ENCODE peak calls at places on chromosomes 13 and 19, in seven cellular contexts. U, D, A, Q, N, T and L are unnamed samples.

GRCh38 chr13:50291611-50292010 is 276.4 kb downstream of the KCNRG start:
- DNase-seq in U (no peak), N (no peak), A (no peak), T (no peak), Q (no peak), D (no peak), L (no peak)

GRCh38 chr13:26022538-26023292 is 29.1 kb downstream of the SHISA2 start:
- DNase-seq in T (no peak), Q (peak), U (no peak), N (peak), A (peak), D (no peak), L (no peak)

GRCh38 chr13:51848674-51849073 is 3.7 kb upstream of the TMEM272 start:
- DNase-seq in T (no peak), U (no peak), Q (no peak), N (no peak), D (no peak), A (no peak), L (no peak)

GRCh38 chr19:17079710-17080440 is 4.3 kb downstream of the MYO9B start:
- DNase-seq in U (no peak), Q (peak), D (peak), A (peak), T (peak), N (peak), L (peak)

GRCh38 chr13:110938662-110939421 is 24.0 kb upstream of the ANKRD10 start:
- DNase-seq in U (no peak), A (no peak), Q (no peak), T (no peak), N (no peak), D (no peak), L (no peak)

GRCh38 chr13:59086147-59086546 is 1077.6 kb downstream of the DIAPH3 start:
- DNase-seq in N (no peak), U (no peak), A (no peak), D (no peak), T (no peak), Q (no peak), L (no peak)

GRCh38 chr19:42563352-42564210 is 31.1 kb downstream of the CEACAM8 start:
- DNase-seq in A (peak), Q (peak), T (no peak), D (no peak), N (peak), U (peak), L (no peak)

GRCh38 chr19:13796301-13797057 is 1.2 kb downstream of the ZSWIM4 start:
- DNase-seq in D (peak), U (no peak), T (peak), A (peak), N (peak), Q (peak), L (peak)

GRCh38 chr13:48527955-48528354 is 4.9 kb downstream of the RCBTB2 start:
- DNase-seq in Q (no peak), N (no peak), T (no peak), A (no peak), U (no peak), D (no peak), L (no peak)

GRCh38 chr19:28608292-28608691 is 604.7 kb downstream of the UQCRFS1 start:
- DNase-seq in U (no peak), T (no peak), Q (no peak), N (no peak), A (no peak), D (no peak), L (no peak)

GRCh38 chr19:14768001-14768400 is 10.4 kb downstream of the ADGRE2 start:
- DNase-seq in A (no peak), U (no peak), N (no peak), Q (no peak), D (no peak), T (peak), L (no peak)

GRCh38 chr13:24208314-24208713 is 47.8 kb downstream of the SPATA13 start:
- DNase-seq in N (no peak), A (peak), D (no peak), Q (no peak), T (no peak), U (no peak), L (no peak)

GRCh38 chr19:19782783-19783182 is 38.8 kb downstream of the ZNF506 start:
- DNase-seq in N (no peak), A (no peak), D (no peak), T (no peak), Q (no peak), U (no peak), L (no peak)

GRCh38 chr13:110396913-110397379 is 89.9 kb downstream of the COL4A2 start:
- DNase-seq in Q (peak), D (peak), U (no peak), A (peak), T (peak), N (no peak), L (peak)

GRCh38 chr13:93169980-93170379 is 56.6 kb upstream of the GPC6 start:
- DNase-seq in Q (no peak), N (no peak), T (no peak), U (no peak), D (no peak), A (peak), L (no peak)

GRCh38 chr13:30121244-30121643 is 186.1 kb downstream of the KATNAL1 start:
- DNase-seq in T (no peak), N (no peak), A (no peak), U (no peak), Q (no peak), D (no peak), L (no peak)

GRCh38 chr19:32362318-32362691 is 16.9 kb downstream of the ZNF507 start:
- DNase-seq in N (no peak), T (no peak), Q (no peak), U (no peak), A (peak), D (no peak), L (no peak)

GRCh38 chr19:35955881-35956634 is 19.9 kb downstream of the LRFN3 start:
- DNase-seq in A (no peak), U (no peak), N (no peak), T (no peak), D (no peak), Q (no peak), L (no peak)

GRCh38 chr19:54062643-54063042 is 1.1 kb downstream of the VSTM1 start:
- DNase-seq in Q (no peak), N (no peak), T (peak), U (peak), D (no peak), A (no peak), L (no peak)

GRCh38 chr13:49731766-49732165 is 40.5 kb upstream of the EBPL start:
- DNase-seq in T (no peak), Q (no peak), U (no peak), D (no peak), A (no peak), N (no peak), L (no peak)

GRCh38 chr13:60369242-60369641 is 27.8 kb upstream of the TDRD3 start:
- DNase-seq in Q (no peak), N (peak), U (no peak), A (no peak), T (no peak), D (no peak), L (no peak)

GRCh38 chr13:20492641-20493040 is 33.0 kb downstream of the CRYL1 start:
- DNase-seq in U (peak), T (no peak), D (no peak), N (no peak), Q (no peak), A (peak), L (no peak)

GRCh38 chr19:16886305-16886880 is 2.4 kb upstream of the F2RL3 start:
- DNase-seq in N (no peak), A (peak), T (peak), U (no peak), Q (no peak), D (peak), L (no peak)

GRCh38 chr13:39682788-39683187 is 27.3 kb downstream of the COG6 start:
- DNase-seq in U (no peak), D (no peak), Q (no peak), T (no peak), A (no peak), N (no peak), L (no peak)

GRCh38 chr13:24505256-24505655 is 7.3 kb downstream of the PARP4 start:
- DNase-seq in T (no peak), Q (no peak), U (no peak), A (no peak), N (no peak), D (no peak), L (no peak)

GRCh38 chr13:42272776-42273175 is 824 bp downstream of the AKAP11 start:
- DNase-seq in D (no peak), T (no peak), U (no peak), N (no peak), Q (no peak), A (no peak), L (no peak)

GRCh38 chr13:79973533-79973963 is 367.4 kb downstream of the SPRY2 start:
- DNase-seq in A (peak), D (no peak), Q (no peak), N (peak), T (no peak), U (peak), L (no peak)

GRCh38 chr13:48660356-48661076 is 6.8 kb downstream of the CYSLTR2 start:
- DNase-seq in A (no peak), U (no peak), Q (no peak), N (no peak), T (no peak), D (peak), L (peak)

GRCh38 chr19:38555200-38555599 is 62.6 kb downstream of the MAP4K1 start:
- DNase-seq in N (no peak), U (no peak), A (no peak), T (no peak), Q (no peak), D (no peak), L (no peak)
- H3K4me3 ChIP-seq in N (no peak), U (no peak), A (no peak), T (no peak), Q (no peak), D (no peak), L (no peak)

DNA sequence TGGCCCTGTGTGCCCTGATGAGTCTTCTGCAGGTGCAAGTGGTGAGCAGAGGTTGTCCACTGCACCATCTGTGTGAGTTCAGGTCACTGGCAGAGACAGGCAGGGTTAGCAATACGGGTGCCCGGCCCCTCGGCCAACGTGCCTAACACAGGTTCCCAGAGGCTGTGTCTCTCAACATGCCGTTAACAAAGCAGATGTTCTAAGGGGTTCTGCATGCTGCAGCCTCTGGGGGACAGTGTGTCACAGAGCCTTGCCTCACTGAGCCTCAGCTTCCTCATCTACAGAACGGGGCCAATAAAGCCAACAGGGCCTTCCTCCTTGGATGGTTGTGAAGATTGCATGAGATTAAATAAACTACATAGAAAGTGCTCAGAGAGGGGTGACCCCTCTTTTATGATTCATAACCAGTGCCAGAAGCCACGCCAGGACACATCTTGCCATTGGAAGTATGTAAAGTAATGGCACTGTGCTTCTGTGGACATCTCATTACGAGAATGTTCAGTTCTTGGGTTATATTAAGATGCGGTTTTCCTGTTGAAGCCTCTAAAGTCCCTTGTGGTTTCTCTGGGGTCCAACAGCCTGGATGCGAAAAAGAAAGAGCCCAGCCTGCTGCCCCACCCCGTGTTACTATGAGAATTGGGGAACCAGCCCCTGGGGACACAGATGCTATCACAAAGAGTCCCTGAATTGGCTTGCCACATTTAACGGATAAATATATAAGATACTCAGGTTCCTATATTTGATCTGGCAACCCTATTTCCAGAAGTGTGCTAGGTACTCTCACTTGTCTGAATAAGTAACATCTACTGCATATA is 11.2 kb upstream of the ARHGEF18 start:
- DNase-seq in N (no peak), U (no peak), D (no peak), T (peak), Q (no peak), A (no peak), L (peak)
- TF ChIP-seq EP300 in N (no peak), U (no peak), D (no peak), T (no peak), Q (no peak), A (no peak), L (no peak)

GRCh38 chr19:50433201-50434180 is 799 bp downstream of the MYBPC2 start:
- DNase-seq in A (no peak), N (no peak), U (no peak), D (no peak), Q (no peak), T (no peak), L (no peak)

GRCh38 chr19:50431343-50432220 is 1.1 kb upstream of the MYBPC2 start:
- DNase-seq in N (peak), A (peak), U (peak), T (peak), D (peak), Q (peak), L (peak)

GRCh38 chr19:50432221-50432626 is 468 bp upstream of the MYBPC2 start:
- DNase-seq in N (no peak), D (no peak), T (no peak), Q (no peak), U (no peak), A (no peak), L (no peak)

GRCh38 chr19:50430888-50431342 is 1.8 kb upstream of the MYBPC2 start:
- DNase-seq in N (no peak), Q (no peak), T (no peak), U (no peak), A (no peak), D (no peak), L (no peak)

GRCh38 chr19:50432658-50433057 is at the start of gene MYBPC2:
- DNase-seq in Q (peak), T (no peak), A (no peak), D (no peak), N (no peak), U (peak), L (no peak)
- H3K4me3 ChIP-seq in Q (peak), T (peak), A (peak), D (peak), N (peak), U (peak), L (peak)

GRCh38 chr19:18708452-18709231 is 25.2 kb downstream of the CRTC1 start:
- DNase-seq in N (peak), T (no peak), D (no peak), U (no peak), Q (peak), A (no peak), L (no peak)
- TF ChIP-seq EP300 in N (no peak), T (no peak), D (no peak), U (no peak), Q (no peak), A (no peak), L (no peak)

GRCh38 chr13:46097663-46098062 is 7.2 kb downstream of the CPB2 start:
- DNase-seq in A (no peak), Q (no peak), U (no peak), N (no peak), T (no peak), D (no peak), L (no peak)
- H3K4me3 ChIP-seq in A (no peak), Q (no peak), U (no peak), N (no peak), T (no peak), D (no peak), L (no peak)

DNA sequence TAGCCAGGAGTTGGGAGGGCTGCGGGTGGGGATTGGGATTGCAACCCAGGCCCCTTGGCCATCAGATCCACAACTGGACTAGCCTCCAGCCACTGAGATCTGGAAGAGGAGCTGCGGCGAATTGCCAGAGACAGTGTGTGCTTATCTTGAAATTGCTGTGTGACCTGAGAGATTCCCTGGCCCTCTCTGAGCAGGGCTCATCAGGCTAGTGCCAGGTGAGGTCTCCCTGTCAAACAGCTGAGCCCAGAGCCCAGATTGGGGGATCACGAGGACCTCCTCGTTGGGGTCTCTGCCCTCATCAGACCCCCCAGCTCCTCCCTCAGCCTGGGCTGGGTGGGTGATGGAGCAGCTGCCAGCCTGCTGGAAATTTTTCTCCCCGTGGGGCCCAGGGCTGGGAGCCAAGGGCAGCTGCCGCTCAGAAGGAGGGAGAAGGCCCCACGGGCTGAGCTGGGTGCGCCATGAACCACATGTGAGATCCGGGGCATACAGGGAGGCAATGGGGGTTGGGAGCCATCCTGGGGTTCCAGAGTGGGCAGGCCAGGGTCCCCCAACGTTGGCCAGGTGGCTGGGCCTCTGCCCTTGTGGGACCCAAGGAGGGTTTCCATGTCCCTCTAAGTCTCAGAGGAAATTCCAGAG is 7.2 kb downstream of the FUT5 start:
- DNase-seq in N (peak), Q (no peak), A (no peak), U (no peak), D (no peak), T (no peak), L (no peak)
- TF ChIP-seq EP300 in N (no peak), Q (no peak), A (no peak), U (no peak), D (no peak), T (no peak), L (no peak)

GRCh38 chr19:3479819-3480215 is 508 bp downstream of the SMIM24 start:
- DNase-seq in A (peak), T (no peak), D (no peak), N (peak), Q (peak), U (peak), L (no peak)

GRCh38 chr19:3481241-3482090 is 1.1 kb upstream of the SMIM24 start:
- DNase-seq in D (no peak), N (no peak), Q (peak), U (peak), T (no peak), A (no peak), L (no peak)

GRCh38 chr19:3483226-3483628 is at the start of gene SMIM44:
- DNase-seq in N (no peak), U (no peak), D (no peak), Q (peak), T (no peak), A (no peak), L (no peak)

GRCh38 chr19:3480383-3481091 is at the start of gene SMIM24:
- DNase-seq in N (no peak), U (peak), T (no peak), A (no peak), Q (peak), D (no peak), L (no peak)

DNA sequence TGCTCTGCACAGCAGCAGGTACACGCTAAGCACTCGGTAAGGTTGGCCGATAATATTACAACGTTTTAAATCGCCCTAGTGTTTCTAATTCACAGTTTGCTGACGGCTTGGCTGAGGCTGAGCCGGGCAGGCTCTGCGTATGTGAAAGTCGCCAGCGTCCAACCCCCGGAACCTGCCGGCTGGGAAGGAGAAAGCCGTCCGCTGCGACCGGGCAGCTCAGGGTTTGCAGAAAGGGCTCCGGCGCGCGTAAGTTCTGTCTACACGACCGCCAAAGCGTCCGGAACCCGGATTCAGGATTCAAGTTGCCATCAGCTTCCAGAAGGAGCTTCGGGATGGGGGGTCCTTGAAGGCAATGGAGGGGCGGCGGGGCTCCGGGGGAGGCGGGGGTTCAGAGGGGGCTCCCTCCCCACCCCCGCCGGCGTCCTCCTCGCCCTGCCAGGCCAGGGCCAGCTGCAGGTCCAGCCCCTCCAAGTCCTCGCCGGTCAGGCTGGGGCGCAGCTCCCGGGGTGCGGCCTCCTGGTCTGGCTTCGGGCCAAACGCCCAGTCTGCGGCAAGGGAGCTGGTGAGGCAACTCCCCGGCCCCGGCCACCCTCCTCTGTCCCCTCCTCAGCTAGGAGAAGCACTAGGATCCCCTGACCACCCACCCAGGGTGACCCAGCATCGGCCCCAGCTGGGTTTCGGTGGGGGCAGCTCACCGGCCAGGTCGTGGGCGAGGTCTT is 575 bp downstream of the SMIM44 start:
- DNase-seq in U (peak), D (no peak), N (peak), Q (peak), T (no peak), A (no peak), L (no peak)
- H3K4me3 ChIP-seq in U (no peak), D (no peak), N (no peak), Q (peak), T (no peak), A (no peak), L (no peak)

GRCh38 chr13:61466280-61466679 is 50.6 kb upstream of the PCDH20 start:
- DNase-seq in Q (no peak), U (no peak), D (no peak), T (no peak), A (peak), N (no peak), L (no peak)

DNA sequence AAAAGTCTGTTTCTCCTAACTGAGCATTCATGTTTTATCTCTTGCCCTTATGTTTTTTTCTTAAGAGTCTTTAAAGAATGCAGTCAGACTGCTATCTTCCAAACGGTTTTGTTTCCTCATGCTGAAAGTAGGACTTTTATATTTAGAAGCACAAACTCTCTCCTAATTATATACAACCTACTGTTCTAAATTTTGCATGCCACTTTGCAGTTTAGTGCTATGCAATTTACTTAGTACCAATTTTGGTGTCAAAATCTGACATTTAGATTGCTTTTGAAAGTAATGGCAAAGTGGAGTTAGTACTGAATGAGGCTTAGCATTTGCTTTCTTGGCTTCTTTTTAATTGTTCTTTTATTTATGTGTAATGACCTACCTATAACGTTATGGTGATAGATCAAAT is 55.2 kb upstream of the PCDH20 start:
- DNase-seq in Q (no peak), U (no peak), A (no peak), D (no peak), N (no peak), T (no peak), L (no peak)
- TF ChIP-seq EP300 in Q (no peak), U (no peak), A (no peak), D (no peak), N (no peak), T (no peak), L (no peak)